ENCODE peak calls at places on chromosomes 7 and 10, in five cellular contexts. Z is hepatocyte, S is osteoblast, P is OCI-LY7, D is IMR-90. M is an unnamed sample.

GRCh38 chr7:17090751-17091150 is 207.7 kb upstream of the AHR start:
- DNase-seq in Z (no peak), S (peak; percentile 81), P (no peak), D (peak; percentile 86), M (peak; percentile 92)

GRCh38 chr10:116848032-116848911 is 1.0 kb upstream of the ENO4 start:
- DNase-seq in Z (no peak), S (no peak), P (no peak), D (no peak), M (peak; percentile 26)

GRCh38 chr10:113648478-113648877 is 15.4 kb downstream of the NRAP start:
- DNase-seq in Z (no peak), S (no peak), P (no peak), D (no peak), M (peak; percentile 48)

GRCh38 chr7:117322741-117323584 is at the start of gene WNT2:
- DNase-seq in Z (peak; percentile 23), S (peak; percentile 57), P (no peak), D (peak; percentile 22), M (peak; percentile 45)

GRCh38 chr7:150988230-150989226 is 2.3 kb upstream of the NOS3 start:
- DNase-seq in Z (peak; percentile 75), S (peak; percentile 96), P (peak; percentile 68), D (no peak), M (peak; percentile 43)

GRCh38 chr10:34739915-34740314 is 75.2 kb downstream of the PARD3 start:
- DNase-seq in Z (peak; percentile 71), S (peak; percentile 64), P (no peak), D (peak; percentile 91), M (peak; percentile 73)

GRCh38 chr10:130196511-130197487 is 60.6 kb downstream of the GLRX3 start:
- DNase-seq in Z (no peak), S (peak; percentile 66), P (no peak), D (no peak), M (no peak)

GRCh38 chr7:11141541-11141940 is 167.9 kb downstream of the PHF14 start:
- DNase-seq in Z (no peak), S (no peak), P (no peak), D (no peak), M (no peak)

GRCh38 chr10:77087406-77087805 is 550.2 kb downstream of the KCNMA1 start:
- DNase-seq in Z (no peak), S (no peak), P (no peak), D (peak; percentile 66), M (peak; percentile 50)

GRCh38 chr10:90319188-90319914 is 538.5 kb downstream of the HTR7 start:
- DNase-seq in Z (peak; percentile 78), S (no peak), P (no peak), D (peak; percentile 94), M (peak; percentile 59)

GRCh38 chr10:133278577-133279265 is 2.1 kb upstream of the ADAM8 start:
- DNase-seq in Z (peak; percentile 83), S (peak; percentile 91), P (peak; percentile 73), D (peak; percentile 49), M (no peak)

GRCh38 chr7:93910076-93910994 is 4.0 kb downstream of the GNGT1 start:
- DNase-seq in Z (no peak), S (no peak), P (no peak), D (peak; percentile 84), M (peak; percentile 73)

GRCh38 chr10:133390597-133391248 is 3.2 kb upstream of the MTG1 start:
- DNase-seq in Z (no peak), S (no peak), P (peak; percentile 64), D (no peak), M (no peak)

GRCh38 chr7:38903057-38903456 is 5.9 kb downstream of the VPS41 start:
- DNase-seq in Z (no peak), S (no peak), P (no peak), D (no peak), M (no peak)

GRCh38 chr10:111579473-111579872 is 502.6 kb downstream of the ADRA2A start:
- DNase-seq in Z (no peak), S (no peak), P (no peak), D (no peak), M (no peak)

GRCh38 chr10:93406367-93407145 is 75.6 kb downstream of the MYOF start:
- DNase-seq in Z (peak; percentile 41), S (no peak), P (no peak), D (peak; percentile 34), M (peak; percentile 32)

GRCh38 chr10:70433581-70434280 is 7.8 kb downstream of the NODAL start:
- DNase-seq in Z (no peak), S (peak; percentile 97), P (no peak), D (peak; percentile 18), M (peak; percentile 70)

GRCh38 chr10:3873728-3874461 is 88.9 kb upstream of the KLF6 start:
- DNase-seq in Z (peak; percentile 79), S (peak; percentile 43), P (peak; percentile 89), D (peak; percentile 80), M (peak; percentile 80)

GRCh38 chr10:4662576-4663161 is 163.3 kb upstream of the AKR1E2 start:
- DNase-seq in Z (no peak), S (no peak), P (no peak), D (no peak), M (peak; percentile 76)

GRCh38 chr7:24381919-24382505 is 98.0 kb downstream of the NPY start:
- DNase-seq in Z (peak; percentile 54), S (no peak), P (peak; percentile 79), D (no peak), M (peak; percentile 48)

DNA sequence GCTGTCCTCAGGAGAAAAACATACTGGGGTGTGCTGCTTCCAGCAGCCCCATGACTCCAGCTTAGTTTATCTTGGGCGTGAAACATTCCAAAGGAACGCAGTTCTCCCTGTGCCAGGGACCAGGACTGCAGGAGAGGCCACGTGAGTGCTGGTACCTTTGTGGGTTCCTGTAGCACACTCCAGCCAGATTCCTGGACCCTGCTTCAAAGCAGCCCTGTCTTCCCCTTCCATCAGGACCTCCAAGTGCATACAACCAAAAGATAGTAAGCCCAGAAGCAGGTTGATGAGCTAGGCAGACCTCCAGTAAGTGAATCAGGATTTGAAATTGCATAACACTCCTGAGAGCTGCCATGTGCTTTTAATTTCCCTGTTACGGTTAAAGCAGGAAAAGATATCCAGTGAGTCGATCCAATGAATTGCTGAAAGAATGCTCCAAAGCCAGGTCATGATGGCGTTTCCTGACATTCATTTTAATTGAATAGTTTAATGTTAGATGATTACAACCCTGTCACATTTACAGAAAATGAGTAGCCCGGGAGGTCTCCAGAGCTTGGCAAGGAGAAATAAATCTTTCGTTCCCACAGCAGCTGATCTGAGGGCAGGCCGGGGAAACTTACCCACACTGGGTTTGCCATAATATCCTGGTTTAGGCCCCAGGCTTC is 38.9 kb upstream of the CPXM2 start:
- DNase-seq in Z (no peak), S (no peak), P (no peak), D (peak; percentile 15), M (peak; percentile 96)
- H3K4me1 ChIP-seq in Z (no peaks in the 10 kb centered on the region), S (peaks cover 20% of the 10 kb centered on the region), P (peaks cover 11% of the 10 kb centered on the region), D (no peaks in the 10 kb centered on the region), M (peaks cover 21% of the 10 kb centered on the region)

DNA sequence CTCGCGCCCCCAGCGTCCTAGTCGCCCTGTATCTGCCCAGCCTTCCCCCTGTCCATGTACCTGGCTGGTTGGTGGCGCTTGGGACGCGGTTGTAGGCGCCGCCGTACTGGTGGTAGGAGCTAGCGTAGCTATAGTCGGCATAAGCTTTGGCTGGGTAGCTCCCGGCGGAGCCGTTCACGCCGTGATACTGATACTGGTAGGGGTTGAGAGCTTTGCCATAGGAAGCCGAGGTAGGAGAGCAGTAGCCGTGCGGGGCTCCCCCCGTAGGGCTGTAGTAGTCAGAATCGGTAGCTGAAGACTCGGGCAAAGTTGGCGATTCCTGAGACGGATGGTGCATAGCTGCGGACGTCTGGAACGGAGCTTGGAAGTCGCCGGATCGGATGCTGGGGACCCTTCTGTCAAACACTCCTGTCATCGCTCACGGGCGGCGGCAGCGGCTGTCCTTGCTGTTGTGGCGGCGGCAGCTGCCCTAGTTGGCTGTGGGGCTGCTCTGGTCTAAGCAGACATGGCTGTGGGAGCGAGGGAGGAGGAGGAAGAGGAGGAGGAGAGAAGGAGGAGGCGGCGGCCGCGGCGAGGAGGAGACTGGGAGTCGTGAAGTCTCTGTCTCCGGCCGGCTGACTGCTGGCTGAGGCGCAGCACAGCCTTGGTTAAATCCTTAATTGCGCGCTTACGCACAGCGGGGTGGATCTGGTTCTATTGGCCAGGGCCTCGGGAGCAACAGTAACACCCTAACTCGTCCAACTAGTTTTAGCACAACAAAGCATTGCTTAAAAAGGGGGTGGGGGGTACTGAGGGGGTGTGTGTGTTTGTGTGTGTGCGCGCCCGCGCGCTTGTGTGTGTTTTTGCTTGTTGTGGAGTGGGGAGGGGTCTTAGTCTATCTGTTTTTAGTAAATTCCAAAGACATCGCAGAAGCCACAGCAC is at the start of gene DLX5:
- DNase-seq in Z (peak; percentile 73), S (peak; percentile 97), P (no peak), D (peak; percentile 6), M (peak; percentile 49)
- H4K20me1 ChIP-seq in Z (no peaks in the 10 kb centered on the region), S (no peaks in the 10 kb centered on the region), P (no peaks in the 10 kb centered on the region), D (no peaks in the 10 kb centered on the region), M (no peaks in the 10 kb centered on the region)

GRCh38 chr10:119073584-119073983 is 7.0 kb downstream of the EIF3A start:
- DNase-seq in Z (no peak), S (no peak), P (no peak), D (no peak), M (no peak)

DNA sequence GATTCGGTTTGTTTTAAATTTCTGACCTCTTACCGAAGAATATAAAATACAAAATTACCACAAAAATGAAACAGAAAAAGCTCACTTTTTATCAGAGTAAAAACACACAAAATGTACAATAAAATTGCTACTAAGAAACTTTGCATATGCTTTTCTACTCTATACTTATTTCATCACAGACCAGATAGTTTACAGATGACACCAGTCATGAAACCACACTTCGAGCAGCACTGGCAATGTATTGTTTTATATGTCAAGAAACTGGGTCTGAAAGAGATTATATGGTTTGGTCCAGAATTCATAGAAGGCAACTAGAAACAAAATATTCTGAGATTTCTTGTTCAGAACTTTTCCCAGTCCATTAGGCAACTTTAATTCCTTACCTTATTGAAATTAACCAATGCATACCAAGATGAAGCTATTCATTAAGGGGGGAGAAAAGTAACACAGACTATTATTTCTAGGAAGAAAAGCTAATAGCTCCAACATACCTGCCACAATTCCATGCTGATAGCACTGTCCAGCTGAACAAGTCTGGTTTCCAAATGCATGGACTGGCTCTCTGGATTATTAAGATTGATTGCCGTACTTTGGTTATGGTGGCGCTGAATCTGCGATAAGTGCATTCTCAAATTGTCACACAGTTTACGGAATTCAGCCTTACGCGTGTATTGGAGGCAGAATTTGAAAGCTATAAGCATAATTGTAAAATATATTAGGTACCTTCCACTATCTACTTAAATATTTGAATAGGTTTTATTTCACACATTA is 10.0 kb downstream of the EIF3A start:
- DNase-seq in Z (no peak), S (no peak), P (no peak), D (no peak), M (no peak)
- H3K4me1 ChIP-seq in Z (no peaks in the 10 kb centered on the region), S (no peaks in the 10 kb centered on the region), P (no peaks in the 10 kb centered on the region), D (peaks cover 2% of the 10 kb centered on the region), M (peaks cover 9% of the 10 kb centered on the region)

GRCh38 chr7:99461221-99461620 is 4.7 kb downstream of the ATP5MF start:
- DNase-seq in Z (no peak), S (peak; percentile 64), P (peak; percentile 29), D (no peak), M (peak; percentile 24)

GRCh38 chr7:99457050-99457645 is 8.8 kb downstream of the ATP5MF start:
- DNase-seq in Z (no peak), S (peak; percentile 66), P (no peak), D (no peak), M (no peak)

GRCh38 chr7:99457646-99458493 is 8.1 kb downstream of the ATP5MF start:
- DNase-seq in Z (no peak), S (peak; percentile 43), P (no peak), D (no peak), M (no peak)

GRCh38 chr7:99459087-99459486 is 6.9 kb downstream of the ATP5MF start:
- DNase-seq in Z (no peak), S (peak; percentile 11), P (peak; percentile 40), D (no peak), M (peak; percentile 57)

DNA sequence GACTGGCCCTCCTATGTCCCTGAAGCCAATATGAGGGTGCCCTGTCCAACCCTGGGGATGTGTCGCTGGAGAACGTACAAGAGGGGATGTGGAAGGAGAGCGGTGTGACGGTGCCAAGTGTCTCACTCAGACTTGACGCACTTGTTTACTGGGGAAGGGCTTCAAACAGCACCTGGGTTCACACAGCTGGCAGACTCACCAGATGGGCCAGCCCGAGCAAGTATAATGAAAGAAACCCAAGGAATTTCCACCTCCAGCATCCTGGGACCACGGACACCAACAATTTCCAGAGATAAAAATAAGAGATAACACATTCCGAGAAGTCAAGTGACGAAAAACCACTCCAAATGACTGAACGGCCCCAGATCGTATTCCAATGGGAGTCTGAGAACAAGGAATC is 5.3 kb downstream of the ATP5MF start:
- DNase-seq in Z (no peak), S (no peak), P (no peak), D (no peak), M (no peak)
- H4K20me1 ChIP-seq in Z (peaks cover 45% of the 10 kb centered on the region), S (peaks cover 40% of the 10 kb centered on the region), P (no peaks in the 10 kb centered on the region), D (peaks cover 59% of the 10 kb centered on the region), M (peaks cover 8% of the 10 kb centered on the region)